ENCODE peak calls at places on chromosomes 6 and 20, in five cellular contexts. O is A549, J is psoas muscle, U is colonic mucosa, F is progenitor cell of endocrine pancreas. K is an unnamed sample.

GRCh38 chr6:2855061-2855519 is 13.4 kb upstream of the SERPINB1 start:
- DNase-seq in O (no peak), F (no peak), U (no peak), J (no peak), K (no peak)

GRCh38 chr20:4082406-4083102 is 67.2 kb upstream of the RNF24 start:
- DNase-seq in U (no peak), O (no peak), J (peak), F (no peak), K (peak)

GRCh38 chr6:154164397-154164796 is 125.4 kb downstream of the OPRM1 start:
- DNase-seq in O (no peak), J (no peak), U (peak), F (no peak), K (no peak)

GRCh38 chr6:41077536-41077935 is 4.8 kb downstream of the NFYA start:
- DNase-seq in O (no peak), F (no peak), J (no peak), U (no peak), K (no peak)

GRCh38 chr20:63360850-63361497 is at the start of gene CHRNA4:
- DNase-seq in F (no peak), J (no peak), O (peak), U (no peak), K (no peak)

GRCh38 chr20:32820698-32821378 is 1.1 kb downstream of the MAPRE1 start:
- DNase-seq in F (no peak), U (peak), J (no peak), O (no peak), K (no peak)

GRCh38 chr20:9369557-9369956 is 144.8 kb upstream of the LAMP5 start:
- DNase-seq in J (no peak), U (no peak), F (no peak), O (no peak), K (no peak)

GRCh38 chr6:150934380-150934779 is 68.9 kb downstream of the MTHFD1L start:
- DNase-seq in O (peak), U (no peak), J (no peak), F (no peak), K (no peak)

GRCh38 chr6:131519670-131520436 is 53.2 kb upstream of the ARG1 start:
- DNase-seq in F (no peak), U (peak), J (no peak), O (peak), K (no peak)

GRCh38 chr20:50358959-50359358 is 151.2 kb upstream of the PTPN1 start:
- DNase-seq in J (no peak), O (no peak), U (no peak), F (no peak), K (no peak)

GRCh38 chr20:56422131-56422823 is 10.2 kb downstream of the CASS4 start:
- DNase-seq in F (no peak), J (no peak), O (peak), U (no peak), K (no peak)

GRCh38 chr20:16520154-16520553 is 53.1 kb downstream of the KIF16B start:
- DNase-seq in J (no peak), U (no peak), F (no peak), O (no peak), K (no peak)

GRCh38 chr20:16514145-16514544 is 59.1 kb downstream of the KIF16B start:
- DNase-seq in F (no peak), O (no peak), U (no peak), J (no peak), K (no peak)

GRCh38 chr20:16518784-16519084 is 54.5 kb downstream of the KIF16B start:
- DNase-seq in U (no peak), F (no peak), O (no peak), J (no peak), K (no peak)

GRCh38 chr20:16518068-16518783 is 55.0 kb downstream of the KIF16B start:
- DNase-seq in U (peak), O (peak), J (no peak), F (no peak), K (no peak)
- TF ChIP-seq CTCF in U (peak), O (peak), J (peak), F (peak), K (peak)

DNA sequence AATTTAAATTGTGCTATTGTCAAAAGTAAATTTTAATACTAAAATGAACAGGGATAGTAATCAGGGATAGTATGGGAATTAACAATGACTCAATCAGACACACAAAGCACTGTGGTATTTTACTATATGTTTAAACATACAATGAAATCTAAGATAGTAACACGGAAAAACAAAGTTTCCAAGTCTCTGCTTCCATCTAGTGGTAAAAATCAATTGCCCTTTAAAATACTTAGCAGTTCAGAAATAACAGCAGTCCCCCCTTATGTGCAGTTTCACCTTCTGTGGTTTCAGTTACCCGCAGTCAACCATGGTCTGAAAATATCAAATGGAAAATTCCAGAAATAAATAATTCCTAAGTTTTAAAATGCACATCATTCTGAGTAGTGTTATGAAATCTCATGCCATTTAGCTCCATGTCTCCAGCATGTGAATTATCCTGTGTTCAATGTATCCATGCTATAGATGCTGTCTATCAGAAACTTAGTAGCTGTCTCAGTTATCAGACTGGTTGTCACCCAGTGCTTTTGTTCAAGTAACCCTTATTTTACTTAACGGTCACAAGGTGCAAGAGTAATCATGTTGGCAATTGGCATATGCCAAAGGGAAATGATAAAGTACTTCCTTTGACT is 58.5 kb downstream of the AHI1 start:
- DNase-seq in J (no peak), U (no peak), F (no peak), O (no peak), K (no peak)
- TF ChIP-seq CTCF in J (peak), U (peak), F (peak), O (peak), K (peak)

GRCh38 chr6:31717499-31718222 is 2.5 kb downstream of the LY6G6D start:
- DNase-seq in J (no peak), F (peak), U (no peak), O (no peak), K (no peak)
- TF ChIP-seq CTCF in J (no peak), F (peak), U (no peak), O (no peak), K (no peak)

DNA sequence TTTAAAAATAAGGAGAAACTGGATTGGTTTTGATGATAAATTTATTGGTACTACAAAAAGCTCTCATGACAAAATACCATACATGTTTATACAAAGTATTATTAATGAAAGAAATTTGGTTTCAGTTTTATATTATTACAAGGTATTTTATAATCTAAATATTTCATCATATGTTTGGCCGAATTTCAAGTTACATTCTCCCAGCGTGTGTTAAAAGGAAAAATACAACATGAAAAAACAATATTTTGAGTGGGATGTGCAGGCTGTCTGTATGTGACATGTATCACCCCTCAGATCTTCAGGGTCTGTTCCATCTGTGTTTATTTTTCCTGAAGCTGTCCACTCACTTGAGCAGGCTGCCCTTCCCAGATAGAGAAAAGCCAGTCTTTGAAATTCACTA is 568.4 kb downstream of the NKAIN2 start:
- DNase-seq in J (no peak), O (no peak), U (no peak), F (no peak), K (no peak)
- TF ChIP-seq CTCF in J (no peak), O (no peak), U (no peak), F (no peak), K (no peak)

DNA sequence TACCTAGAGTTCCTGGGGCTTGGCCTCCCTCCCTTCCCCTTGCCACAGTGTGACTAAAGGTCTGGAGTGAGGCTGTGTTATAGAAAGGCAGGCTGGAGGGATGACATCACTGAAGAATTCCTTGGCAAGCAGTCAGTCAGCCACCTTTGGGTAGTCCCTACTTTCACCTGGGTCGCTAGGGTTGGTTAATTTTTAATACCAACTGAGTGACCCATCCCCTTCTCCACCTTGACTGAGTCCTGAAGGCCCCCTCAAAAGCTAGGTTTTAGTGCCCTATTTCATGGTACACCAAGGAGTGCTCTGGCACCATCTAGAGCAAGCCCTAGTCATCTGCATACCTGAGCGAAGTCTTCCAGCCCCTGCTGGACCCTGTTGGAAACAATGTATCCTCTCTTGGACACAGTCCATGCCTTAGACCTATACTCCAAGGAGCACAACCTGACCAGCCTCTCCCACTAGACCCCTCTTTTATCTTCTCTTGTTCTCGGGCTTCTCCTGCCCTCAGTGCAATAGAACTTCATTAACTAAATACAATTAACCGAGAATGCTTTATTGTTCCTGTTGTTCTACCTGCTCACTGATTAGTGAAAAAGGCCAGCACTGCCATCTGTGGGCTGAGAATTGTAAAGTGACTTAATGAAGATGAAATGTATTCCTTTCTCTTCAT is 44.6 kb downstream of the RIN2 start:
- DNase-seq in J (no peak), U (peak), F (no peak), O (peak), K (no peak)
- TF ChIP-seq CTCF in J (peak), U (peak), F (peak), O (peak), K (peak)

DNA sequence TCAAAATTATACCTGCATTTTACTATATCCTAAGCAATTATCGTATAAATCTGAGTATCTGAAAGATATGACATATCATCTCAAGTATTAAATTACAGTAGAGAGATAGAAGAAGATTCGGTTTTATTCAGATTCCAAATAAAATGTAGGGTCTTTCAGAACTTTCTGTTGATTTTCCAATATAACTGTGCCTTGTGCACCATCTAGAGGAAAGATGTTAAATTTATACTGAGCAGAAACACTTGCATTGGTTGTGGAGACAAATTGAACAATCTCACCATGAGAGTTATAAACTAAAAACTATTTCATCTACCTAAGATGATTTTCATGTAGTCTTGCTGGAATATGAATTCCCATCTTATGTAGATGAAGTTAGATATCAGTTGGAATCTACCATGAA is 26.8 kb upstream of the HSF2 start:
- DNase-seq in O (no peak), J (no peak), U (no peak), F (no peak), K (no peak)
- TF ChIP-seq CTCF in O (peak), J (peak), U (no peak), F (peak), K (peak)

GRCh38 chr6:46421939-46422338 is 69.3 kb downstream of the RCAN2 start:
- DNase-seq in J (no peak), F (no peak), O (no peak), U (no peak), K (no peak)

GRCh38 chr6:46419576-46420002 is 71.7 kb downstream of the RCAN2 start:
- DNase-seq in F (peak), O (peak), J (no peak), U (peak), K (no peak)

GRCh38 chr6:46422619-46423018 is 68.6 kb downstream of the RCAN2 start:
- DNase-seq in J (no peak), O (no peak), F (no peak), U (no peak), K (no peak)

DNA sequence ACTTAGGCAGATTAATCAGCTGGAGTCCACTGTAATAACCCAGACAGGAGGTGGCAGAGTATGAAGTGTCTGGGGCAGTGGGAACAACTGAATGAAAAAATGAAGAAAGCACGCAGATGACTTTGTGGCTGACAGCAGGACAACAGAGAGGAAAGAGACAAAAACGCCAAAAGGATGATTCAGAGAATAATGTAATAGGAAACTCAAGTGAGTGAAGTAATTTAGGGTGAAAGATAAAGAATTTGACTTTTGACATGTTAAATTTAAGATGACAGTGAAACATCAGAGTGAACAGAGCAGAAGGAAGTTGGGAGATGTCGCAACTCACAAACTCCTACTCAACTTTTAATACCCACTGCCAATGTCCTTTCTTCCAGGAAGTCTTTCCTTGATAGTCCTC is 70.0 kb downstream of the RCAN2 start:
- DNase-seq in U (no peak), F (no peak), O (no peak), J (no peak), K (no peak)
- TF ChIP-seq CTCF in U (no peak), F (no peak), O (no peak), J (no peak), K (peak)

DNA sequence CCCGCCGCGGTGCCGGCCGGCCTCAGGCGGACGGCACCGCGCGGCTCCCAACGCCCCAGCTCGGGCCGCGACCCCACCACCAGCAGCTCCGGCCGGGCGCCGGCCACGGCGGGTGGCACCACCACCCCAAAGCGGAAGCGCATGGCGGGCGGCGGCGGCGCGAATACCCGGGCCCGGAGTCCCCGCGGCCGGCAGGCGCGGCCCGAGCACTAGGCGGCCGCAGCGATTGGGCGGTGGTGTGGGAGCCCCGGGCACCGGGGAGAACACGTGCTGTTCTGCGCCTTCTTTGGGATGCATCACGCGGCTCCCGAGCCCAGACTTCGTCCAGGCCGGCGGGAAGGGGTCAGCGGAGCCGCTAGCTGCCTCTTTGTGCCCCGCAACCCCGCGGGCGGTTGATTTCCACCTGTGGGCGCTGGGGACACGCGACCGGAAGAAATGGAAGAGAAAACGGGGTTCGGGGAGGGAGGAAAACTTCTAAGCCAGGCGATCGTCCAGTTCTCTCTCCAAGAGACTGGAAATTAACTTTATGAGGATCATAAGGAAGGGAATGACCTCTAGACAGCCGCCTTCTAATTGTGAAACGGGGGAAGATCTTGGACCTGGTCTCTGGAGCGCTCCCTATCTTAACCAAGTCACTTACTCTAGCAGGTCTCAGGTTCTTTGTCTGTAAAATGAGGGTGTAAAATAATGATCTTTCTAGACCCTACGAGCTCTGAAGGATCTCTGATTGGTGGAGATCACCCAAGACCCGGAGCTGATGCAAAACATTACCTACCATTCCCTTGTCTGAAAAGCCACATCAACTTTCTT is at the start of gene EPM2A:
- DNase-seq in F (peak), O (peak), U (peak), J (peak), K (peak)
- TF ChIP-seq CTCF in F (peak), O (no peak), U (no peak), J (no peak), K (no peak)

GRCh38 chr6:33049323-33049722 is 24.1 kb downstream of the HLA-DPA1 start:
- DNase-seq in U (no peak), J (no peak), O (no peak), F (no peak), K (no peak)
- TF ChIP-seq CTCF in U (no peak), J (no peak), O (no peak), F (peak), K (no peak)

DNA sequence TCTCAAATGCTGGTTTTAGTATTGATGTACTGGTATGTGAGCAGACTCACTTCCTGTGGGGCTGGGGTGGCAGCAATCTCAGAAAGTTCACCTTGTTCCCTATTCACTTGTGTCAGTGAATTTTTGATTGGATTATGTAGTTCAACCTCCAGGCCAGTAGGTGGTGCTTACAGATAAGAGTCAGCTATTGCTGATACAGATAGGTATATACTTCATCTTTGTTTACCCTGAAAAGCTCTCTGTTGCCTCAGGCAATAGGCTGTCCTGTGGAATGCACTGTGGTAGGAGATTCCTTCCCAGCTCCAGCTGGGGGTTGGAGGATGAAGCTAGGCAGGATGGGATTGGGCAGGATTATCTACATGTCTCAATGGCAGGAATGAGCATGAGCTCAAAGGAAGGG is 851.2 kb upstream of the EYS start:
- DNase-seq in O (peak), J (no peak), F (no peak), U (no peak), K (no peak)
- TF ChIP-seq CTCF in O (no peak), J (no peak), F (peak), U (no peak), K (peak)